ENCODE peak calls at places on chromosomes 1 and 21, in eight cellular contexts. One of them, this sample, is unnamed.

GRCh38 chr1:241639040-241639652 is 1.0 kb downstream of the CHML start:
- DNase-seq in endothelial cell of umbilical vein: peak; percentile 45
- DNase-seq in neural progenitor cell: no peak
- DNase-seq in left ventricle myocardium inferior: no peak
- DNase-seq in lower lobe of right lung: no peak
- DNase-seq in MCF 10A: peak; percentile 55
- DNase-seq in AG10803: no peak
- DNase-seq in MM.1S: peak; percentile 49
- DNase-seq in this sample: no peak

GRCh38 chr1:42730988-42731387 is 9.0 kb downstream of the CLDN19 start:
- DNase-seq in MCF 10A: peak; percentile 62
- DNase-seq in neural progenitor cell: no peak
- DNase-seq in MM.1S: no peak
- DNase-seq in AG10803: no peak
- DNase-seq in endothelial cell of umbilical vein: no peak
- DNase-seq in lower lobe of right lung: no peak
- DNase-seq in left ventricle myocardium inferior: no peak
- DNase-seq in this sample: no peak

GRCh38 chr1:154818911-154819310 is 51.2 kb downstream of the KCNN3 start:
- DNase-seq in lower lobe of right lung: no peak
- DNase-seq in MCF 10A: no peak
- DNase-seq in MM.1S: no peak
- DNase-seq in endothelial cell of umbilical vein: no peak
- DNase-seq in AG10803: no peak
- DNase-seq in left ventricle myocardium inferior: no peak
- DNase-seq in neural progenitor cell: no peak
- DNase-seq in this sample: no peak

GRCh38 chr1:235270625-235271024 is 57.4 kb downstream of the ARID4B start:
- DNase-seq in lower lobe of right lung: no peak
- DNase-seq in left ventricle myocardium inferior: no peak
- DNase-seq in neural progenitor cell: no peak
- DNase-seq in endothelial cell of umbilical vein: no peak
- DNase-seq in AG10803: peak; percentile 42
- DNase-seq in MM.1S: peak; percentile 67
- DNase-seq in MCF 10A: peak; percentile 39
- DNase-seq in this sample: no peak

GRCh38 chr1:6724517-6725141 is 23.0 kb upstream of the DNAJC11 start:
- DNase-seq in endothelial cell of umbilical vein: no peak
- DNase-seq in left ventricle myocardium inferior: no peak
- DNase-seq in lower lobe of right lung: no peak
- DNase-seq in MCF 10A: no peak
- DNase-seq in AG10803: peak; percentile 91
- DNase-seq in neural progenitor cell: no peak
- DNase-seq in MM.1S: no peak
- DNase-seq in this sample: no peak

GRCh38 chr1:25610822-25611630 is 5.6 kb upstream of the MAN1C1 start:
- DNase-seq in endothelial cell of umbilical vein: no peak
- DNase-seq in neural progenitor cell: no peak
- DNase-seq in MCF 10A: no peak
- DNase-seq in AG10803: peak; percentile 25
- DNase-seq in MM.1S: no peak
- DNase-seq in lower lobe of right lung: no peak
- DNase-seq in left ventricle myocardium inferior: no peak
- DNase-seq in this sample: no peak

GRCh38 chr1:202243006-202243405 is 49.4 kb downstream of the LGR6 start:
- DNase-seq in neural progenitor cell: no peak
- DNase-seq in endothelial cell of umbilical vein: no peak
- DNase-seq in lower lobe of right lung: no peak
- DNase-seq in MM.1S: no peak
- DNase-seq in AG10803: no peak
- DNase-seq in left ventricle myocardium inferior: no peak
- DNase-seq in MCF 10A: no peak
- DNase-seq in this sample: no peak

GRCh38 chr1:7526196-7526866 is 244.8 kb upstream of the VAMP3 start:
- DNase-seq in MCF 10A: peak; percentile 35
- DNase-seq in left ventricle myocardium inferior: no peak
- DNase-seq in AG10803: no peak
- DNase-seq in neural progenitor cell: no peak
- DNase-seq in lower lobe of right lung: peak; percentile 24
- DNase-seq in MM.1S: no peak
- DNase-seq in endothelial cell of umbilical vein: no peak
- DNase-seq in this sample: no peak

GRCh38 chr1:67956096-67956495 is 94.3 kb downstream of the DIRAS3 start:
- DNase-seq in left ventricle myocardium inferior: no peak
- DNase-seq in endothelial cell of umbilical vein: no peak
- DNase-seq in MCF 10A: no peak
- DNase-seq in neural progenitor cell: no peak
- DNase-seq in lower lobe of right lung: no peak
- DNase-seq in AG10803: no peak
- DNase-seq in MM.1S: no peak
- DNase-seq in this sample: no peak

GRCh38 chr1:65793359-65793732 is 651 bp downstream of the PDE4B start:
- DNase-seq in neural progenitor cell: peak; percentile 45
- DNase-seq in MM.1S: no peak
- DNase-seq in endothelial cell of umbilical vein: no peak
- DNase-seq in MCF 10A: no peak
- DNase-seq in AG10803: peak; percentile 9
- DNase-seq in left ventricle myocardium inferior: peak; percentile 9
- DNase-seq in lower lobe of right lung: no peak
- DNase-seq in this sample: peak; percentile 7

GRCh38 chr1:213925783-213926182 is 62.0 kb upstream of the PROX1 start:
- DNase-seq in AG10803: no peak
- DNase-seq in left ventricle myocardium inferior: no peak
- DNase-seq in neural progenitor cell: no peak
- DNase-seq in endothelial cell of umbilical vein: peak; percentile 16
- DNase-seq in MCF 10A: no peak
- DNase-seq in lower lobe of right lung: no peak
- DNase-seq in MM.1S: no peak
- DNase-seq in this sample: no peak

GRCh38 chr1:220300442-220301121 is 28.3 kb upstream of the RAB3GAP2 start:
- DNase-seq in AG10803: peak; percentile 90
- DNase-seq in lower lobe of right lung: peak; percentile 61
- DNase-seq in neural progenitor cell: peak; percentile 39
- DNase-seq in MCF 10A: peak; percentile 91
- DNase-seq in endothelial cell of umbilical vein: peak; percentile 95
- DNase-seq in MM.1S: peak; percentile 58
- DNase-seq in left ventricle myocardium inferior: peak; percentile 67
- DNase-seq in this sample: peak; percentile 36

GRCh38 chr1:222454782-222455181 is 93.1 kb downstream of the HHIPL2 start:
- DNase-seq in neural progenitor cell: no peak
- DNase-seq in left ventricle myocardium inferior: peak; percentile 25
- DNase-seq in endothelial cell of umbilical vein: no peak
- DNase-seq in AG10803: peak; percentile 86
- DNase-seq in MM.1S: no peak
- DNase-seq in MCF 10A: no peak
- DNase-seq in lower lobe of right lung: no peak
- DNase-seq in this sample: no peak

GRCh38 chr21:31298618-31299269 is 45.3 kb downstream of the TIAM1 start:
- DNase-seq in MCF 10A: no peak
- DNase-seq in AG10803: no peak
- DNase-seq in neural progenitor cell: no peak
- DNase-seq in left ventricle myocardium inferior: no peak
- DNase-seq in lower lobe of right lung: no peak
- DNase-seq in endothelial cell of umbilical vein: no peak
- DNase-seq in MM.1S: no peak
- DNase-seq in this sample: no peak

GRCh38 chr1:153190373-153190772 is 12.9 kb upstream of the LELP1 start:
- DNase-seq in AG10803: no peak
- DNase-seq in endothelial cell of umbilical vein: no peak
- DNase-seq in MM.1S: peak; percentile 27
- DNase-seq in neural progenitor cell: no peak
- DNase-seq in MCF 10A: peak; percentile 62
- DNase-seq in left ventricle myocardium inferior: no peak
- DNase-seq in lower lobe of right lung: no peak
- DNase-seq in this sample: no peak
- TF ChIP-seq CTCF in AG10803: no peak
- TF ChIP-seq CTCF in endothelial cell of umbilical vein: no peak
- TF ChIP-seq CTCF in MM.1S: peak; percentile 72
- TF ChIP-seq CTCF in neural progenitor cell: peak; percentile 31
- TF ChIP-seq CTCF in MCF 10A: peak; percentile 92
- TF ChIP-seq CTCF in left ventricle myocardium inferior: no peak
- TF ChIP-seq CTCF in lower lobe of right lung: no peak
- TF ChIP-seq CTCF in this sample: no peak

DNA sequence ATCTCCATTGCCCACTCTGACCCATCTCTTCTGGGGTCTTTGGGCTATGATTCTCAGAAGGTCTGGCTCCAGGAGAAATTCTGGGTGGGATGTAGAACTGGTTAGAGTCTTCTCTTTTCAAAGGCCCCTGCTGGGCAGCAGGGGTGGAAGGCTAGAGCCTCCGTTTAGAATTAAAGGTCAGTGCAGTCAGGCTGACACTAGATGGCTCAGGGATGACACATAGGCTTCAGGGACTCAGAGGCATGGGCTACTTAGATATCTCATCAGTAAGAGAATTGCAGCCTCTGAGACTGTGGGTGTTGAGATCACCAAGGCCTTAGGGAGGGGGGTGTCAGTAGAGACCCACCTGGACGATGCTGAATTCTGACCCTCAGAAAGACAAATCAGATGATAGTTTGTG is 12.6 kb upstream of the PPM1J start:
- DNase-seq in MM.1S: no peak
- DNase-seq in MCF 10A: no peak
- DNase-seq in lower lobe of right lung: no peak
- DNase-seq in left ventricle myocardium inferior: no peak
- DNase-seq in AG10803: no peak
- DNase-seq in neural progenitor cell: no peak
- DNase-seq in endothelial cell of umbilical vein: no peak
- DNase-seq in this sample: no peak
- TF ChIP-seq CTCF in MM.1S: no peak
- TF ChIP-seq CTCF in MCF 10A: no peak
- TF ChIP-seq CTCF in lower lobe of right lung: no peak
- TF ChIP-seq CTCF in left ventricle myocardium inferior: no peak
- TF ChIP-seq CTCF in AG10803: peak; percentile 10
- TF ChIP-seq CTCF in neural progenitor cell: no peak
- TF ChIP-seq CTCF in endothelial cell of umbilical vein: no peak
- TF ChIP-seq CTCF in this sample: no peak

GRCh38 chr1:194825382-194825781 is 1639.0 kb upstream of the B3GALT2 start:
- DNase-seq in MM.1S: no peak
- DNase-seq in lower lobe of right lung: no peak
- DNase-seq in neural progenitor cell: no peak
- DNase-seq in left ventricle myocardium inferior: no peak
- DNase-seq in AG10803: no peak
- DNase-seq in MCF 10A: no peak
- DNase-seq in endothelial cell of umbilical vein: no peak
- DNase-seq in this sample: no peak
- TF ChIP-seq CTCF in MM.1S: peak; percentile 24
- TF ChIP-seq CTCF in lower lobe of right lung: no peak
- TF ChIP-seq CTCF in neural progenitor cell: peak; percentile 18
- TF ChIP-seq CTCF in left ventricle myocardium inferior: no peak
- TF ChIP-seq CTCF in AG10803: no peak
- TF ChIP-seq CTCF in MCF 10A: peak; percentile 10
- TF ChIP-seq CTCF in endothelial cell of umbilical vein: no peak
- TF ChIP-seq CTCF in this sample: peak; percentile 50

GRCh38 chr1:111813440-111814304 is 58.0 kb downstream of the DDX20 start:
- DNase-seq in endothelial cell of umbilical vein: no peak
- DNase-seq in AG10803: no peak
- DNase-seq in left ventricle myocardium inferior: no peak
- DNase-seq in lower lobe of right lung: no peak
- DNase-seq in neural progenitor cell: peak; percentile 21
- DNase-seq in MM.1S: no peak
- DNase-seq in MCF 10A: peak; percentile 8
- DNase-seq in this sample: no peak
- TF ChIP-seq CTCF in endothelial cell of umbilical vein: no peak
- TF ChIP-seq CTCF in AG10803: peak; percentile 34
- TF ChIP-seq CTCF in left ventricle myocardium inferior: peak; percentile 28
- TF ChIP-seq CTCF in lower lobe of right lung: no peak
- TF ChIP-seq CTCF in neural progenitor cell: peak; percentile 31
- TF ChIP-seq CTCF in MM.1S: no peak
- TF ChIP-seq CTCF in MCF 10A: no peak
- TF ChIP-seq CTCF in this sample: peak; percentile 19

DNA sequence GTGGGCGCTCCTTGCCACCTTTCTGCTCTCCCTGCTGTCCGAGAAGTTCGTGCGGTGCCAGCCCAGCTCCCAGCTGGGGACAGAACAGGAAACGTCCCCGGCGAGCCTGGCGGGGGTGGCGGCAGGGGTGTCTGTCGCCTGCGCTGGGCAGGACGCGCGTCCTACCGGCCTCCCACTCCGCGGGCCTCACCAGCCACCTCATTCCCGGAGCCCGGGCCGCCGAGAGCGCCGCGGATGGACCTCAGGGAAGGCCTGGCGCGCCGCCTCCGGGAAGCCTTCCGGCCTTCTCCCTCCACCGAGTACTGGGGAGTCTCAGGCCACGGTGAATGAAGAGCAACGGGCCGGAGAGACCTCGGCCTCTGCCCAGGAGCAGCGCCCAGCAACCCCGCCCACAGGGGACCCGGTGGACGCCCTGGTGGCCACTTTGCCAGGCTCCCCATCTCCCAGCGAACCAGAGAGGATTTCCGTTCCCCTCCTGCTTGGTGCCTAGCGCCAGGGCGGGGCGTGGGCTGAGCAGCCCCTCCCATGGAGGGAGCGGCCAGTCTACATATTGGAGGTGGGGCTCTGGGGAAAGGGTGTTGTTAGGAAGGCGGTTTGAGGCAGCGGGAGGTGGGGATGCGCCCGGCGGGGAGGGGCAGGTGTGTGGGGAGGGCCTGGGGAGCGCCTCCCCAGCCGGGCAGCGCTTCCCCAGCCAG is 9.5 kb upstream of the TNFRSF14 start:
- DNase-seq in neural progenitor cell: peak; percentile 94
- DNase-seq in endothelial cell of umbilical vein: peak; percentile 83
- DNase-seq in MM.1S: peak; percentile 90
- DNase-seq in lower lobe of right lung: peak; percentile 91
- DNase-seq in AG10803: peak; percentile 67
- DNase-seq in MCF 10A: peak; percentile 95
- DNase-seq in left ventricle myocardium inferior: peak; percentile 83
- DNase-seq in this sample: peak; percentile 47
- TF ChIP-seq CTCF in neural progenitor cell: peak; percentile 20
- TF ChIP-seq CTCF in endothelial cell of umbilical vein: no peak
- TF ChIP-seq CTCF in MM.1S: no peak
- TF ChIP-seq CTCF in lower lobe of right lung: peak; percentile 30
- TF ChIP-seq CTCF in AG10803: peak; percentile 11
- TF ChIP-seq CTCF in MCF 10A: no peak
- TF ChIP-seq CTCF in left ventricle myocardium inferior: peak; percentile 34
- TF ChIP-seq CTCF in this sample: peak; percentile 39

This sample was measured in neural crest cell.